ENCODE peak calls at places on chromosome 22, in five cellular contexts. T, J, F, M and W are unnamed samples.

GRCh38 chr22:24133187-24133965 is 47.9 kb upstream of the SUSD2 start:
- ATAC-seq in T (peak; percentile 44), J (peak; percentile 29), F (peak; percentile 42), M (peak; percentile 57), W (no peak)

GRCh38 chr22:19901577-19902244 is 39.9 kb upstream of the COMT start:
- ATAC-seq in T (no peak), J (no peak), F (no peak), M (no peak), W (no peak)

GRCh38 chr22:50577987-50578775 is at the start of gene CPT1B:
- ATAC-seq in T (no peak), J (peak; percentile 11), F (no peak), M (no peak), W (no peak)

GRCh38 chr22:24758164-24758799 is 16.2 kb downstream of the PIWIL3 start:
- ATAC-seq in T (no peak), J (no peak), F (no peak), M (no peak), W (no peak)

GRCh38 chr22:19446603-19447387 is 716 bp downstream of the C22orf39 start:
- ATAC-seq in T (no peak), J (peak; percentile 16), F (no peak), M (no peak), W (no peak)

GRCh38 chr22:40204331-40205116 is 26.8 kb downstream of the TNRC6B start:
- ATAC-seq in T (no peak), J (no peak), F (no peak), M (no peak), W (no peak)

GRCh38 chr22:42301072-42301741 is 30.8 kb upstream of the TCF20 start:
- ATAC-seq in T (no peak), J (no peak), F (no peak), M (no peak), W (no peak)

GRCh38 chr22:37533995-37534394 is 14.8 kb upstream of the CARD10 start:
- ATAC-seq in T (no peak), J (no peak), F (no peak), M (no peak), W (peak; percentile 56)